ENCODE peak calls at places on chromosome 17, in four cellular contexts. B is GM23338, P is body of pancreas, R is right lobe of liver. A is an unnamed sample.
A peak's percentile ranks its signal among the peaks of the same experiment; 100 is the strongest.

GRCh38 chr17:55068862-55069771 is 100.6 kb downstream of the STXBP4 start:
- DNase-seq in B (no peak), P (no peak), R (no peak), A (no peak)

GRCh38 chr17:83054518-83055125 is 24.8 kb upstream of the METRNL start:
- DNase-seq in B (no peak), P (no peak), R (no peak), A (no peak)

GRCh38 chr17:7213895-7214299 is 5.7 kb downstream of the DLG4 start:
- DNase-seq in B (peak; percentile 100), P (peak; percentile 93), R (peak; percentile 81), A (peak; percentile 88)

GRCh38 chr17:49691086-49691676 is 13.3 kb upstream of the SPOP start:
- DNase-seq in B (no peak), P (no peak), R (no peak), A (no peak)

GRCh38 chr17:65544658-65545057 is 16.8 kb downstream of the AXIN2 start:
- DNase-seq in B (no peak), P (no peak), R (peak; percentile 12), A (no peak)

GRCh38 chr17:18980682-18981384 is 23.7 kb downstream of the FAM83G start:
- DNase-seq in B (no peak), P (no peak), R (no peak), A (no peak)

GRCh38 chr17:68694791-68695485 is 93.8 kb upstream of the FAM20A start:
- DNase-seq in B (no peak), P (no peak), R (no peak), A (no peak)

GRCh38 chr17:10036511-10037061 is 131.5 kb upstream of the RCVRN start:
- DNase-seq in B (no peak), P (peak; percentile 59), R (no peak), A (no peak)

GRCh38 chr17:1787301-1787902 is 25.5 kb downstream of the SERPINF1 start:
- DNase-seq in B (no peak), P (peak; percentile 64), R (peak; percentile 47), A (peak; percentile 71)

GRCh38 chr17:62869885-62870580 is 61.9 kb upstream of the MARCHF10 start:
- DNase-seq in B (peak; percentile 97), P (no peak), R (no peak), A (peak; percentile 83)

GRCh38 chr17:78227455-78227916 is 3.9 kb upstream of the TMEM235 start:
- DNase-seq in B (no peak), P (no peak), R (no peak), A (no peak)

GRCh38 chr17:73215414-73215813 is 22.6 kb downstream of the COG1 start:
- DNase-seq in B (peak; percentile 70), P (no peak), R (no peak), A (no peak)

GRCh38 chr17:21289902-21290571 is 5.5 kb downstream of the MAP2K3 start:
- DNase-seq in B (no peak), P (peak; percentile 56), R (peak; percentile 84), A (no peak)

GRCh38 chr17:29582767-29583166 is 6.7 kb downstream of the GIT1 start:
- DNase-seq in B (no peak), P (no peak), R (no peak), A (no peak)
- H3K4me1 ChIP-seq in B (peaks cover 26% of the 10 kb centered on the region), P (peaks cover 7% of the 10 kb centered on the region), R (no peaks in the 10 kb centered on the region), A (no peaks in the 10 kb centered on the region)

GRCh38 chr17:81866440-81867122 is 4.6 kb downstream of the ARHGDIA start:
- DNase-seq in B (no peak), P (no peak), R (no peak), A (no peak)
- H3K4me1 ChIP-seq in B (peaks cover 15% of the 10 kb centered on the region), P (peaks cover 82% of the 10 kb centered on the region), R (no peaks in the 10 kb centered on the region), A (peaks cover 26% of the 10 kb centered on the region)

DNA sequence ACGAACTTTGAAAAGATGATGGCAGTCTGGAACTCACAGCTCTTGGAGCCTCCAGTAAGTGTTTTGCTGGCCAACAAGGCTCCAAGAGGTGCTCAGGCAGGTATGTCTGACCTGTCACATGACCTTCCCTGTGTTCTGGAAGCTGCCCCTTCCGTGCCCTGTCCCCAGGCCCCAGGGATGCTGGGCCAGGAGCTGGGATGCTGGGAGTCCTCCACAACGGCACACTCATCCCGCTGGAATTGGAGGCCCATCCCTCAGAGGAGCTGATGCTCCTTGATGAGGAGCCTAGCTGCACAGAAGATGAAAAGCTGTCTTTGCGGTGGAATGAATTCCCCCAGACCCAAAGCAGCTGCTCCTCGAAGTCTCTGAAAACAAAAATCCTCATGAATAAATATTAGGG is 47.8 kb downstream of the HOXB1 start:
- DNase-seq in B (no peak), P (no peak), R (no peak), A (no peak)
- H3K4me1 ChIP-seq in B (no peaks in the 10 kb centered on the region), P (no peaks in the 10 kb centered on the region), R (no peaks in the 10 kb centered on the region), A (no peaks in the 10 kb centered on the region)

GRCh38 chr17:66577041-66577440 is 257.9 kb upstream of the CACNG5 start:
- DNase-seq in B (no peak), P (no peak), R (no peak), A (no peak)

GRCh38 chr17:66573078-66573477 is 261.8 kb upstream of the CACNG5 start:
- DNase-seq in B (no peak), P (no peak), R (no peak), A (no peak)

GRCh38 chr17:66574123-66574522 is 260.8 kb upstream of the CACNG5 start:
- DNase-seq in B (no peak), P (no peak), R (no peak), A (no peak)

GRCh38 chr17:66578781-66579489 is 256.0 kb upstream of the CACNG5 start:
- DNase-seq in B (no peak), P (no peak), R (no peak), A (no peak)

GRCh38 chr17:66576473-66576872 is 258.4 kb upstream of the CACNG5 start:
- DNase-seq in B (no peak), P (no peak), R (no peak), A (no peak)
- H3K4me1 ChIP-seq in B (peaks cover 22% of the 10 kb centered on the region), P (peaks cover 7% of the 10 kb centered on the region), R (no peaks in the 10 kb centered on the region), A (peaks cover 7% of the 10 kb centered on the region)